ENCODE peak calls at places on chromosomes 4 and X, in five cellular contexts. T, Y, D, E and H are unnamed samples.
A peak's percentile ranks its signal among the peaks of the same experiment; 100 is the strongest.

GRCh38 chrX:66553973-66554372 is 84.9 kb downstream of the EDA2R start:
- DNase-seq in T (no peak), Y (peak; percentile 28), D (no peak), E (no peak), H (peak; percentile 26)

GRCh38 chr4:74543983-74544382 is 99.0 kb downstream of the AREG start:
- DNase-seq in T (peak; percentile 83), Y (no peak), D (no peak), E (no peak), H (no peak)

GRCh38 chrX:44415639-44416386 is 72.3 kb upstream of the EFHC2 start:
- DNase-seq in T (no peak), Y (no peak), D (no peak), E (peak; percentile 76), H (no peak)

GRCh38 chr4:174324246-174324645 is 40.5 kb downstream of the CEP44 start:
- DNase-seq in T (peak; percentile 25), Y (no peak), D (no peak), E (no peak), H (no peak)

GRCh38 chr4:152719856-152720556 is 40.2 kb upstream of the TMEM154 start:
- DNase-seq in T (no peak), Y (no peak), D (no peak), E (peak; percentile 59), H (no peak)

GRCh38 chrX:108306086-108306485 is 132.1 kb downstream of the COL4A6 start:
- DNase-seq in T (peak; percentile 24), Y (no peak), D (no peak), E (no peak), H (no peak)

GRCh38 chr4:52269761-52270160 is 218.7 kb downstream of the SPATA18 start:
- DNase-seq in T (no peak), Y (no peak), D (no peak), E (no peak), H (no peak)

GRCh38 chr4:140851032-140851636 is 94.9 kb upstream of the TBC1D9 start:
- DNase-seq in T (peak; percentile 43), Y (peak; percentile 64), D (peak; percentile 84), E (peak; percentile 45), H (peak; percentile 34)

GRCh38 chr4:113270520-113271319 is 221.3 kb downstream of the ANK2 start:
- DNase-seq in T (no peak), Y (no peak), D (peak; percentile 30), E (no peak), H (no peak)

GRCh38 chrX:30283456-30284200 is 25.6 kb downstream of the NR0B1 start:
- DNase-seq in T (peak; percentile 91), Y (no peak), D (peak; percentile 8), E (peak; percentile 88), H (no peak)

GRCh38 chrX:100636321-100636991 is at the start of gene TSPAN6:
- DNase-seq in T (peak; percentile 80), Y (peak; percentile 63), D (peak; percentile 87), E (peak; percentile 75), H (no peak)

GRCh38 chr4:74391346-74391745 is 26.4 kb downstream of the EREG start:
- DNase-seq in T (no peak), Y (no peak), D (no peak), E (no peak), H (no peak)

GRCh38 chr4:174561556-174561955 is 39.3 kb upstream of the HPGD start:
- DNase-seq in T (no peak), Y (no peak), D (peak; percentile 27), E (no peak), H (no peak)

GRCh38 chr4:1856920-1857699 is 1.2 kb upstream of the LETM1 start:
- DNase-seq in T (no peak), Y (no peak), D (no peak), E (peak; percentile 23), H (peak; percentile 19)

GRCh38 chr4:79163981-79164490 is 161.8 kb downstream of the NAA11 start:
- DNase-seq in T (no peak), Y (no peak), D (no peak), E (no peak), H (no peak)

GRCh38 chrX:1306909-1307625 is 29.5 kb upstream of the IL3RA start:
- DNase-seq in T (no peak), Y (no peak), D (peak; percentile 44), E (no peak), H (no peak)

GRCh38 chrX:55056820-55057690 is 17.8 kb upstream of the PAGE2B start:
- DNase-seq in T (peak; percentile 68), Y (peak; percentile 28), D (no peak), E (no peak), H (peak; percentile 7)

GRCh38 chrX:44874481-44875184 is 1.6 kb downstream of the KDM6A start:
- DNase-seq in T (peak; percentile 57), Y (peak; percentile 13), D (peak; percentile 39), E (peak; percentile 47), H (peak; percentile 47)

DNA sequence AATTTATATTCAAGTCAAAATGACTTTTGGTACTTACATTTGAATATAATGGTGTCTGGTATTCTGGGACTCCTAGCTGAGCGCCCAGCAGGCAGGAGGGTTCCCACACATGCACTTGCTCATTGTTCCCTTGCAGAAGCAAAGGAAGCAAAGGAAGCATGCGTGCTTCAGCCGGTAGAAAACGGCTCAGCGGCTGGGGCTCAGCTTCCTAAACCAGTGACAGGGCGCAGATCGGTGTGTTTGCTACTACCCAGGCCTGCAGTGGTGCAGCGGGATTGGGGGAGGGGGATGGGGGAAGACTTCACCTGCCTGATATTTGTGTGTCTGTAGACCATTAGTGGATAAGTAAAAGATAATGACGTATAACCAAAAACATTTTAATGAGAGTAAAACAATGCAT is 978.3 kb upstream of the TENM3 start:
- DNase-seq in T (no peak), Y (no peak), D (peak; percentile 49), E (no peak), H (no peak)
- H3K27ac ChIP-seq in T (no peak overlapping the region), Y (no peak overlapping the region), D (no peak overlapping the region), E (no peak overlapping the region), H (no peak overlapping the region)

GRCh38 chr4:77493829-77494551 is 111.6 kb upstream of the CXCL13 start:
- DNase-seq in T (no peak), Y (peak; percentile 74), D (no peak), E (peak; percentile 50), H (no peak)

GRCh38 chr4:77493120-77493767 is 112.4 kb upstream of the CXCL13 start:
- DNase-seq in T (no peak), Y (peak; percentile 68), D (no peak), E (peak; percentile 7), H (no peak)

DNA sequence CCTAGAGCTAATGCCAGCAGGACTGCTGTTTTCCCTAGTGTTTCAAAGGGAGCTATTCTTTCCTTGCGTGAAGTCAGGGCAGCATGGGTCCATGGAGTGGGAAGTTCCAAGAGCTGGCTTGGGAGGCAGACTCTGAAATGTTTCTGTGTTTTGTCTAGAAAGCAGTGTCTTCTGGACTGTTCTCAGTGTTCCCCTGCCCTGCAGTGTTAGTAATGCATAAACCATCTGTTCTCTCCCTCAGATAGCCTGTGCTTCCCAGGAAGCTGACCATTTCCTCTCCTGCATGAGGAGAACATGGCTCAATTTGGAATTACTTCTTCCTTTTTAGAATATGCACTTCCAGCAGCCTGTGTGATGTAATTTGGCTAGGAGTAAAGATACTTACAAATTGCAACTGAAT is 116.7 kb upstream of the CXCL13 start:
- DNase-seq in T (no peak), Y (no peak), D (no peak), E (no peak), H (no peak)
- H2AFZ ChIP-seq in T (no peak overlapping the region), Y (no peak overlapping the region), D (no peak overlapping the region), E (no peak overlapping the region), H (no peak overlapping the region)

DNA sequence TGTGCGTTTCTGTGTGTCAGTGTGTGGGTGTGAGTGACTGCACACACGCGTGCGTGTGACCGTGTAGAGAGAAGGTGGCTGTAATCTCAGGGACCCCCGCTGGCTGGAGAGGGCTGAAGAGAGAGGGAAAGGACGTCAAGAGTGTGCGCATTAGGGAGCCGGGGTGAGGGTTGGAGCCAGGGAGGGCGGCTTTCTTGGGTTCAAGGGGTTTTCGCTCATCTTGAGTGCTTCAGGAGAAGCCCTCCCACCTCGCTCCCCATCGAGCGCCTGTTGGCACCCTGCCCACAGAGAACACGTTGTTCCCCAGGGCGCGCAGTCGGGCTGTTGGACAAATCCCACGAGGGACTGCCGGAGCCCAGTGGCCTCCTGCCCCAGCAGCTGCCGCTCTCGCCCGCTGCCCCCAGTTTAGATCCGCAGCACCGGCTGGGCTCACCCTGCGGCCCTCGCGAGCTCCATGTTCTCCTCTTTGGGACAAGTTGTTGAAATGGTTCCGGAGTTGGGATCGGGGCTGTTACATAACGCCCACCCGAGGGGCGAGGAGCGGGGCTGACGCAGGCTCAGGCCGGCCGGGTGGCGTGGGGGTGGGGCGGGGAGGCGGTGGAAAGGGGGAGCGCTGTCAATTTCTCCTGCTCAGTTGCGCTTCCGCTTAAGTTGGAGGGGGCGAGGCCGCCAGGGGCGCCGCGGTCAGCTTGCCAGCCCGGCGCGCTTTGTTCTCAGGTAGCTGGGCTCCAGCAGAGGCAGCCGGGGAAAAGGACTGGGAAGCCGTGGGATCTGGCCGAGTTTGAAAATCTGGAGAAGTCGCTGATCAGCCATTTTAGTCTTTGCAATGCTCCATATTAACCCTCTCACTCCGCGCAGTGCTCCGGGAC is 1.6 kb downstream of the GRIA2 start:
- DNase-seq in T (peak; percentile 35), Y (no peak), D (peak; percentile 88), E (no peak), H (no peak)
- TF ChIP-seq EZH2 in T (no peak), Y (no peak), D (no peak), E (peak; percentile 17), H (no peak)

DNA sequence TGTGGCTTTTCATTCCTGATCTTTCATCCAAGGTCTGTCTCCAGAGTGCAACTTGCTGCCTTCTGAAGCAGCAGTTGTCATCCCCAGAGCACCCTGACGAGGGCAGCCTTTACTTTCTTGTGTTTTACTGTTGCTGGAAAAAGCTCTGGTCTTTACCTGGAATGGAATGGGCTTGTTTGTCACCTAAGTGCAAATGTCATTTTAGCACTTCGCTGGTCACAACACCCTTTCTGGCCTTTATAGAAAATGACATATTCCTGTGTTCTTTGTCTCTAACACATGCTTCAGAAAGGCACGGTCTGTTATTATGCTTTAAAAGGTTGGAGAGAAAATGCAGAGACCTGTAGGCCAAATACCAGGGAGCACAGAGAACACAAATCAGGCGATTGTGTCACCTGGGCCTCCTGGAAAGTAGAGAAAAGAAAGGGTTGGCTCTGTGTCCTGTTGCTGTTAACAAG is 332.7 kb upstream of the IGFBP7 start:
- DNase-seq in T (peak; percentile 29), Y (peak; percentile 48), D (peak; percentile 83), E (peak; percentile 29), H (peak; percentile 22)
- H3K27ac ChIP-seq in T (no peak overlapping the region), Y (no peak overlapping the region), D (no peak overlapping the region), E (no peak overlapping the region), H (no peak overlapping the region)

GRCh38 chrX:2474963-2475726 is 25.6 kb downstream of the DHRSX start:
- DNase-seq in T (no peak), Y (no peak), D (peak; percentile 64), E (no peak), H (no peak)
- H2AFZ ChIP-seq in T (no peak overlapping the region), Y (no peak overlapping the region), D (no peak overlapping the region), E (no peak overlapping the region), H (no peak overlapping the region)

GRCh38 chr4:13545394-13545808 is 1.1 kb upstream of the NKX3-2 start:
- DNase-seq in T (no peak), Y (no peak), D (no peak), E (no peak), H (no peak)
- TF ChIP-seq EZH2 in T (no peak), Y (no peak), D (peak; percentile 82), E (no peak), H (no peak)